ENCODE peak calls at places on chromosomes 16 and 17, in eight cellular contexts. One of them, this sample, is unnamed.

GRCh38 chr17:22694362-22695227 is 1002.3 kb downstream of the KCNJ18 start:
- DNase-seq in left lung: no peak
- DNase-seq in stimulated activated naive CD4-positive, alpha-beta T cell: no peak
- DNase-seq in NAMALWA: peak; percentile 10
- DNase-seq in adipocyte: no peak
- DNase-seq in stimulated activated CD8-positive, alpha-beta memory T cell treated with anti-CD3 and anti-CD28 coated beads, Interleukin-7, amount 100 ng/mL, for 1 hour: no peak
- DNase-seq in NCI-H510A treated with DMSO at 0.1 percent for 48 hours: no peak
- DNase-seq in effector CD4-positive, alpha-beta T cell: no peak
- DNase-seq in this sample: no peak

GRCh38 chr16:67699265-67699664 is 19.9 kb downstream of the GFOD2 start:
- DNase-seq in adipocyte: no peak
- DNase-seq in NCI-H510A treated with DMSO at 0.1 percent for 48 hours: no peak
- DNase-seq in stimulated activated naive CD4-positive, alpha-beta T cell: no peak
- DNase-seq in left lung: no peak
- DNase-seq in stimulated activated CD8-positive, alpha-beta memory T cell treated with anti-CD3 and anti-CD28 coated beads, Interleukin-7, amount 100 ng/mL, for 1 hour: no peak
- DNase-seq in effector CD4-positive, alpha-beta T cell: no peak
- DNase-seq in NAMALWA: no peak
- DNase-seq in this sample: no peak

GRCh38 chr17:51430581-51430980 is 170.2 kb downstream of the UTP18 start:
- DNase-seq in left lung: no peak
- DNase-seq in adipocyte: no peak
- DNase-seq in stimulated activated naive CD4-positive, alpha-beta T cell: no peak
- DNase-seq in NCI-H510A treated with DMSO at 0.1 percent for 48 hours: no peak
- DNase-seq in effector CD4-positive, alpha-beta T cell: no peak
- DNase-seq in NAMALWA: no peak
- DNase-seq in stimulated activated CD8-positive, alpha-beta memory T cell treated with anti-CD3 and anti-CD28 coated beads, Interleukin-7, amount 100 ng/mL, for 1 hour: no peak
- DNase-seq in this sample: no peak

GRCh38 chr16:85602831-85603755 is 10.0 kb upstream of the GSE1 start:
- DNase-seq in left lung: no peak
- DNase-seq in adipocyte: no peak
- DNase-seq in stimulated activated CD8-positive, alpha-beta memory T cell treated with anti-CD3 and anti-CD28 coated beads, Interleukin-7, amount 100 ng/mL, for 1 hour: no peak
- DNase-seq in NCI-H510A treated with DMSO at 0.1 percent for 48 hours: peak; percentile 63
- DNase-seq in effector CD4-positive, alpha-beta T cell: no peak
- DNase-seq in stimulated activated naive CD4-positive, alpha-beta T cell: no peak
- DNase-seq in NAMALWA: peak; percentile 79
- DNase-seq in this sample: no peak

GRCh38 chr16:85313541-85314208 is 201.4 kb upstream of the CIBAR2 start:
- DNase-seq in NAMALWA: no peak
- DNase-seq in NCI-H510A treated with DMSO at 0.1 percent for 48 hours: no peak
- DNase-seq in stimulated activated naive CD4-positive, alpha-beta T cell: no peak
- DNase-seq in adipocyte: peak; percentile 28
- DNase-seq in left lung: no peak
- DNase-seq in stimulated activated CD8-positive, alpha-beta memory T cell treated with anti-CD3 and anti-CD28 coated beads, Interleukin-7, amount 100 ng/mL, for 1 hour: no peak
- DNase-seq in effector CD4-positive, alpha-beta T cell: no peak
- DNase-seq in this sample: no peak

GRCh38 chr17:60231691-60232090 is 81.9 kb downstream of the CA4 start:
- DNase-seq in stimulated activated naive CD4-positive, alpha-beta T cell: no peak
- DNase-seq in adipocyte: peak; percentile 47
- DNase-seq in stimulated activated CD8-positive, alpha-beta memory T cell treated with anti-CD3 and anti-CD28 coated beads, Interleukin-7, amount 100 ng/mL, for 1 hour: no peak
- DNase-seq in NCI-H510A treated with DMSO at 0.1 percent for 48 hours: no peak
- DNase-seq in NAMALWA: no peak
- DNase-seq in effector CD4-positive, alpha-beta T cell: no peak
- DNase-seq in left lung: no peak
- DNase-seq in this sample: peak; percentile 27

GRCh38 chr17:77042688-77043330 is 98.0 kb upstream of the SEC14L1 start:
- DNase-seq in adipocyte: no peak
- DNase-seq in stimulated activated CD8-positive, alpha-beta memory T cell treated with anti-CD3 and anti-CD28 coated beads, Interleukin-7, amount 100 ng/mL, for 1 hour: no peak
- DNase-seq in NCI-H510A treated with DMSO at 0.1 percent for 48 hours: peak; percentile 72
- DNase-seq in NAMALWA: no peak
- DNase-seq in effector CD4-positive, alpha-beta T cell: no peak
- DNase-seq in stimulated activated naive CD4-positive, alpha-beta T cell: no peak
- DNase-seq in left lung: no peak
- DNase-seq in this sample: no peak

GRCh38 chr16:12535535-12536411 is 267.9 kb downstream of the CPPED1 start:
- DNase-seq in NCI-H510A treated with DMSO at 0.1 percent for 48 hours: no peak
- DNase-seq in stimulated activated CD8-positive, alpha-beta memory T cell treated with anti-CD3 and anti-CD28 coated beads, Interleukin-7, amount 100 ng/mL, for 1 hour: no peak
- DNase-seq in effector CD4-positive, alpha-beta T cell: no peak
- DNase-seq in stimulated activated naive CD4-positive, alpha-beta T cell: no peak
- DNase-seq in NAMALWA: no peak
- DNase-seq in adipocyte: no peak
- DNase-seq in left lung: no peak
- DNase-seq in this sample: peak; percentile 5

GRCh38 chr16:75198135-75198600 is 8.8 kb downstream of the CTRB2 start:
- DNase-seq in effector CD4-positive, alpha-beta T cell: no peak
- DNase-seq in stimulated activated CD8-positive, alpha-beta memory T cell treated with anti-CD3 and anti-CD28 coated beads, Interleukin-7, amount 100 ng/mL, for 1 hour: no peak
- DNase-seq in left lung: peak; percentile 27
- DNase-seq in NAMALWA: no peak
- DNase-seq in NCI-H510A treated with DMSO at 0.1 percent for 48 hours: no peak
- DNase-seq in stimulated activated naive CD4-positive, alpha-beta T cell: no peak
- DNase-seq in adipocyte: peak; percentile 77
- DNase-seq in this sample: peak; percentile 39

GRCh38 chr16:86382067-86382773 is 128.1 kb upstream of the FOXF1 start:
- DNase-seq in left lung: no peak
- DNase-seq in NAMALWA: no peak
- DNase-seq in stimulated activated CD8-positive, alpha-beta memory T cell treated with anti-CD3 and anti-CD28 coated beads, Interleukin-7, amount 100 ng/mL, for 1 hour: no peak
- DNase-seq in NCI-H510A treated with DMSO at 0.1 percent for 48 hours: no peak
- DNase-seq in adipocyte: no peak
- DNase-seq in stimulated activated naive CD4-positive, alpha-beta T cell: no peak
- DNase-seq in effector CD4-positive, alpha-beta T cell: no peak
- DNase-seq in this sample: no peak

GRCh38 chr17:68497885-68498319 is 14.3 kb upstream of the PRKAR1A start:
- DNase-seq in adipocyte: no peak
- DNase-seq in left lung: no peak
- DNase-seq in stimulated activated naive CD4-positive, alpha-beta T cell: no peak
- DNase-seq in NCI-H510A treated with DMSO at 0.1 percent for 48 hours: no peak
- DNase-seq in effector CD4-positive, alpha-beta T cell: no peak
- DNase-seq in stimulated activated CD8-positive, alpha-beta memory T cell treated with anti-CD3 and anti-CD28 coated beads, Interleukin-7, amount 100 ng/mL, for 1 hour: no peak
- DNase-seq in NAMALWA: peak; percentile 92
- DNase-seq in this sample: peak; percentile 88

GRCh38 chr17:32490101-32490482 is 3.3 kb downstream of the CDK5R1 start:
- DNase-seq in stimulated activated CD8-positive, alpha-beta memory T cell treated with anti-CD3 and anti-CD28 coated beads, Interleukin-7, amount 100 ng/mL, for 1 hour: no peak
- DNase-seq in stimulated activated naive CD4-positive, alpha-beta T cell: no peak
- DNase-seq in NCI-H510A treated with DMSO at 0.1 percent for 48 hours: peak; percentile 25
- DNase-seq in effector CD4-positive, alpha-beta T cell: no peak
- DNase-seq in NAMALWA: no peak
- DNase-seq in adipocyte: no peak
- DNase-seq in left lung: no peak
- DNase-seq in this sample: no peak

GRCh38 chr17:38403491-38403890 is 24.8 kb upstream of the ARHGAP23 start:
- DNase-seq in effector CD4-positive, alpha-beta T cell: no peak
- DNase-seq in stimulated activated naive CD4-positive, alpha-beta T cell: no peak
- DNase-seq in stimulated activated CD8-positive, alpha-beta memory T cell treated with anti-CD3 and anti-CD28 coated beads, Interleukin-7, amount 100 ng/mL, for 1 hour: no peak
- DNase-seq in NAMALWA: no peak
- DNase-seq in NCI-H510A treated with DMSO at 0.1 percent for 48 hours: peak; percentile 52
- DNase-seq in adipocyte: no peak
- DNase-seq in left lung: no peak
- DNase-seq in this sample: peak; percentile 37

GRCh38 chr16:23026777-23027362 is 122.4 kb downstream of the USP31 start:
- DNase-seq in NCI-H510A treated with DMSO at 0.1 percent for 48 hours: no peak
- DNase-seq in stimulated activated naive CD4-positive, alpha-beta T cell: no peak
- DNase-seq in left lung: no peak
- DNase-seq in effector CD4-positive, alpha-beta T cell: no peak
- DNase-seq in stimulated activated CD8-positive, alpha-beta memory T cell treated with anti-CD3 and anti-CD28 coated beads, Interleukin-7, amount 100 ng/mL, for 1 hour: no peak
- DNase-seq in NAMALWA: peak; percentile 13
- DNase-seq in adipocyte: peak; percentile 40
- DNase-seq in this sample: peak; percentile 3

GRCh38 chr16:31874354-31875111 is 926 bp downstream of the ZNF267 start:
- DNase-seq in NCI-H510A treated with DMSO at 0.1 percent for 48 hours: peak; percentile 27
- DNase-seq in stimulated activated CD8-positive, alpha-beta memory T cell treated with anti-CD3 and anti-CD28 coated beads, Interleukin-7, amount 100 ng/mL, for 1 hour: no peak
- DNase-seq in adipocyte: peak; percentile 62
- DNase-seq in NAMALWA: peak; percentile 78
- DNase-seq in left lung: no peak
- DNase-seq in stimulated activated naive CD4-positive, alpha-beta T cell: peak; percentile 28
- DNase-seq in effector CD4-positive, alpha-beta T cell: peak; percentile 29
- DNase-seq in this sample: peak; percentile 82

GRCh38 chr17:499836-500543 is 147.4 kb upstream of the RPH3AL start:
- DNase-seq in stimulated activated naive CD4-positive, alpha-beta T cell: no peak
- DNase-seq in stimulated activated CD8-positive, alpha-beta memory T cell treated with anti-CD3 and anti-CD28 coated beads, Interleukin-7, amount 100 ng/mL, for 1 hour: no peak
- DNase-seq in left lung: no peak
- DNase-seq in NCI-H510A treated with DMSO at 0.1 percent for 48 hours: no peak
- DNase-seq in adipocyte: no peak
- DNase-seq in NAMALWA: no peak
- DNase-seq in effector CD4-positive, alpha-beta T cell: no peak
- DNase-seq in this sample: no peak

GRCh38 chr17:51351890-51352289 is 91.5 kb downstream of the UTP18 start:
- DNase-seq in NCI-H510A treated with DMSO at 0.1 percent for 48 hours: no peak
- DNase-seq in effector CD4-positive, alpha-beta T cell: no peak
- DNase-seq in left lung: peak; percentile 46
- DNase-seq in NAMALWA: no peak
- DNase-seq in stimulated activated CD8-positive, alpha-beta memory T cell treated with anti-CD3 and anti-CD28 coated beads, Interleukin-7, amount 100 ng/mL, for 1 hour: no peak
- DNase-seq in stimulated activated naive CD4-positive, alpha-beta T cell: no peak
- DNase-seq in adipocyte: peak; percentile 24
- DNase-seq in this sample: no peak

GRCh38 chr16:51290410-51290809 is 139.3 kb upstream of the SALL1 start:
- DNase-seq in stimulated activated CD8-positive, alpha-beta memory T cell treated with anti-CD3 and anti-CD28 coated beads, Interleukin-7, amount 100 ng/mL, for 1 hour: no peak
- DNase-seq in NCI-H510A treated with DMSO at 0.1 percent for 48 hours: no peak
- DNase-seq in adipocyte: no peak
- DNase-seq in left lung: no peak
- DNase-seq in stimulated activated naive CD4-positive, alpha-beta T cell: no peak
- DNase-seq in NAMALWA: no peak
- DNase-seq in effector CD4-positive, alpha-beta T cell: no peak
- DNase-seq in this sample: no peak

GRCh38 chr17:4744999-4745969 is 5.6 kb upstream of the CXCL16 start:
- DNase-seq in adipocyte: no peak
- DNase-seq in stimulated activated CD8-positive, alpha-beta memory T cell treated with anti-CD3 and anti-CD28 coated beads, Interleukin-7, amount 100 ng/mL, for 1 hour: no peak
- DNase-seq in left lung: no peak
- DNase-seq in stimulated activated naive CD4-positive, alpha-beta T cell: no peak
- DNase-seq in NAMALWA: no peak
- DNase-seq in effector CD4-positive, alpha-beta T cell: no peak
- DNase-seq in NCI-H510A treated with DMSO at 0.1 percent for 48 hours: no peak
- DNase-seq in this sample: no peak

GRCh38 chr17:3924421-3925350 is 8.4 kb upstream of the P2RX1 start:
- DNase-seq in NAMALWA: no peak
- DNase-seq in stimulated activated CD8-positive, alpha-beta memory T cell treated with anti-CD3 and anti-CD28 coated beads, Interleukin-7, amount 100 ng/mL, for 1 hour: no peak
- DNase-seq in effector CD4-positive, alpha-beta T cell: no peak
- DNase-seq in adipocyte: no peak
- DNase-seq in NCI-H510A treated with DMSO at 0.1 percent for 48 hours: no peak
- DNase-seq in left lung: no peak
- DNase-seq in stimulated activated naive CD4-positive, alpha-beta T cell: no peak
- DNase-seq in this sample: no peak

GRCh38 chr16:17224859-17225258 is 245.9 kb downstream of the XYLT1 start:
- DNase-seq in stimulated activated CD8-positive, alpha-beta memory T cell treated with anti-CD3 and anti-CD28 coated beads, Interleukin-7, amount 100 ng/mL, for 1 hour: no peak
- DNase-seq in NCI-H510A treated with DMSO at 0.1 percent for 48 hours: peak; percentile 45
- DNase-seq in effector CD4-positive, alpha-beta T cell: no peak
- DNase-seq in NAMALWA: peak; percentile 83
- DNase-seq in adipocyte: peak; percentile 73
- DNase-seq in left lung: peak; percentile 39
- DNase-seq in stimulated activated naive CD4-positive, alpha-beta T cell: no peak
- DNase-seq in this sample: peak; percentile 50

GRCh38 chr17:74432484-74433391 is 850 bp downstream of the GPRC5C start:
- DNase-seq in adipocyte: no peak
- DNase-seq in NAMALWA: no peak
- DNase-seq in left lung: no peak
- DNase-seq in NCI-H510A treated with DMSO at 0.1 percent for 48 hours: no peak
- DNase-seq in stimulated activated naive CD4-positive, alpha-beta T cell: no peak
- DNase-seq in stimulated activated CD8-positive, alpha-beta memory T cell treated with anti-CD3 and anti-CD28 coated beads, Interleukin-7, amount 100 ng/mL, for 1 hour: no peak
- DNase-seq in effector CD4-positive, alpha-beta T cell: no peak
- DNase-seq in this sample: no peak

GRCh38 chr17:42850964-42851363 is at the start of gene AOC3:
- DNase-seq in NCI-H510A treated with DMSO at 0.1 percent for 48 hours: no peak
- DNase-seq in NAMALWA: no peak
- DNase-seq in adipocyte: no peak
- DNase-seq in stimulated activated naive CD4-positive, alpha-beta T cell: no peak
- DNase-seq in stimulated activated CD8-positive, alpha-beta memory T cell treated with anti-CD3 and anti-CD28 coated beads, Interleukin-7, amount 100 ng/mL, for 1 hour: no peak
- DNase-seq in left lung: no peak
- DNase-seq in effector CD4-positive, alpha-beta T cell: no peak
- DNase-seq in this sample: no peak

GRCh38 chr16:65415460-65415859 is 293.6 kb upstream of the CDH11 start:
- DNase-seq in NAMALWA: no peak
- DNase-seq in adipocyte: no peak
- DNase-seq in left lung: no peak
- DNase-seq in stimulated activated naive CD4-positive, alpha-beta T cell: no peak
- DNase-seq in stimulated activated CD8-positive, alpha-beta memory T cell treated with anti-CD3 and anti-CD28 coated beads, Interleukin-7, amount 100 ng/mL, for 1 hour: no peak
- DNase-seq in NCI-H510A treated with DMSO at 0.1 percent for 48 hours: no peak
- DNase-seq in effector CD4-positive, alpha-beta T cell: no peak
- DNase-seq in this sample: no peak

GRCh38 chr16:10988164-10988803 is 43.9 kb downstream of the CLEC16A start:
- DNase-seq in adipocyte: peak; percentile 15
- DNase-seq in stimulated activated naive CD4-positive, alpha-beta T cell: no peak
- DNase-seq in effector CD4-positive, alpha-beta T cell: no peak
- DNase-seq in left lung: peak; percentile 64
- DNase-seq in stimulated activated CD8-positive, alpha-beta memory T cell treated with anti-CD3 and anti-CD28 coated beads, Interleukin-7, amount 100 ng/mL, for 1 hour: no peak
- DNase-seq in NAMALWA: peak; percentile 35
- DNase-seq in NCI-H510A treated with DMSO at 0.1 percent for 48 hours: peak; percentile 1
- DNase-seq in this sample: peak; percentile 24

GRCh38 chr16:381788-382717 is at the start of gene PGAP6:
- DNase-seq in NCI-H510A treated with DMSO at 0.1 percent for 48 hours: peak; percentile 21
- DNase-seq in adipocyte: peak; percentile 88
- DNase-seq in left lung: no peak
- DNase-seq in effector CD4-positive, alpha-beta T cell: peak; percentile 57
- DNase-seq in stimulated activated naive CD4-positive, alpha-beta T cell: peak; percentile 59
- DNase-seq in NAMALWA: peak; percentile 70
- DNase-seq in stimulated activated CD8-positive, alpha-beta memory T cell treated with anti-CD3 and anti-CD28 coated beads, Interleukin-7, amount 100 ng/mL, for 1 hour: peak; percentile 34
- DNase-seq in this sample: peak; percentile 69

GRCh38 chr17:7833795-7834553 is at the start of gene KDM6B:
- DNase-seq in NCI-H510A treated with DMSO at 0.1 percent for 48 hours: peak; percentile 89
- DNase-seq in NAMALWA: peak; percentile 76
- DNase-seq in stimulated activated CD8-positive, alpha-beta memory T cell treated with anti-CD3 and anti-CD28 coated beads, Interleukin-7, amount 100 ng/mL, for 1 hour: peak; percentile 73
- DNase-seq in stimulated activated naive CD4-positive, alpha-beta T cell: peak; percentile 92
- DNase-seq in adipocyte: peak; percentile 97
- DNase-seq in left lung: peak; percentile 96
- DNase-seq in effector CD4-positive, alpha-beta T cell: peak; percentile 78
- DNase-seq in this sample: peak; percentile 97